ENCODE peak calls at places on chromosomes 5 and 9, in eight cellular contexts. One of them, this sample, is unnamed.

GRCh38 chr5:59317023-59317771 is 576.3 kb downstream of the PDE4D start:
- DNase-seq in fibroblast of mammary gland: peak
- DNase-seq in Panc1: no peak
- DNase-seq in nephron progenitor cell: no peak
- DNase-seq in body of pancreas: no peak
- DNase-seq in upper lobe of right lung: no peak
- DNase-seq in ovary: no peak
- DNase-seq in right atrium auricular region: no peak
- DNase-seq in this sample: peak

GRCh38 chr5:130066644-130067043 is 162.4 kb downstream of the CHSY3 start:
- DNase-seq in body of pancreas: peak
- DNase-seq in upper lobe of right lung: no peak
- DNase-seq in fibroblast of mammary gland: peak
- DNase-seq in ovary: no peak
- DNase-seq in right atrium auricular region: peak
- DNase-seq in Panc1: no peak
- DNase-seq in nephron progenitor cell: no peak
- DNase-seq in this sample: peak

GRCh38 chr9:70060883-70061507 is 17.3 kb downstream of the MAMDC2 start:
- DNase-seq in fibroblast of mammary gland: no peak
- DNase-seq in upper lobe of right lung: no peak
- DNase-seq in ovary: no peak
- DNase-seq in Panc1: no peak
- DNase-seq in body of pancreas: no peak
- DNase-seq in right atrium auricular region: no peak
- DNase-seq in nephron progenitor cell: no peak
- DNase-seq in this sample: no peak

GRCh38 chr9:105835721-105836120 is 141.4 kb downstream of the TMEM38B start:
- DNase-seq in fibroblast of mammary gland: no peak
- DNase-seq in upper lobe of right lung: no peak
- DNase-seq in nephron progenitor cell: no peak
- DNase-seq in body of pancreas: no peak
- DNase-seq in ovary: no peak
- DNase-seq in Panc1: no peak
- DNase-seq in right atrium auricular region: no peak
- DNase-seq in this sample: no peak

GRCh38 chr5:74432240-74432639 is 208.3 kb downstream of the ENC1 start:
- DNase-seq in body of pancreas: peak
- DNase-seq in nephron progenitor cell: no peak
- DNase-seq in right atrium auricular region: no peak
- DNase-seq in fibroblast of mammary gland: no peak
- DNase-seq in upper lobe of right lung: no peak
- DNase-seq in Panc1: no peak
- DNase-seq in ovary: no peak
- DNase-seq in this sample: no peak

GRCh38 chr9:121463026-121463827 is 36.4 kb downstream of the GGTA1 start:
- DNase-seq in Panc1: no peak
- DNase-seq in upper lobe of right lung: peak
- DNase-seq in ovary: peak
- DNase-seq in body of pancreas: peak
- DNase-seq in right atrium auricular region: peak
- DNase-seq in fibroblast of mammary gland: peak
- DNase-seq in nephron progenitor cell: peak
- DNase-seq in this sample: no peak

GRCh38 chr5:162496080-162496808 is 428.7 kb downstream of the GABRG2 start:
- DNase-seq in ovary: no peak
- DNase-seq in body of pancreas: no peak
- DNase-seq in nephron progenitor cell: no peak
- DNase-seq in right atrium auricular region: no peak
- DNase-seq in upper lobe of right lung: no peak
- DNase-seq in Panc1: no peak
- DNase-seq in fibroblast of mammary gland: peak
- DNase-seq in this sample: no peak

GRCh38 chr5:122007445-122008010 is 45.8 kb downstream of the SRFBP1 start:
- DNase-seq in right atrium auricular region: no peak
- DNase-seq in fibroblast of mammary gland: no peak
- DNase-seq in ovary: no peak
- DNase-seq in upper lobe of right lung: no peak
- DNase-seq in Panc1: no peak
- DNase-seq in nephron progenitor cell: no peak
- DNase-seq in body of pancreas: no peak
- DNase-seq in this sample: no peak

GRCh38 chr9:28951945-28952344 is 1378.7 kb upstream of the C9orf72 start:
- DNase-seq in Panc1: no peak
- DNase-seq in nephron progenitor cell: no peak
- DNase-seq in body of pancreas: no peak
- DNase-seq in ovary: no peak
- DNase-seq in right atrium auricular region: no peak
- DNase-seq in fibroblast of mammary gland: peak
- DNase-seq in upper lobe of right lung: no peak
- DNase-seq in this sample: peak

GRCh38 chr9:89177401-89178161 is 1.0 kb downstream of the SHC3 start:
- DNase-seq in upper lobe of right lung: peak
- DNase-seq in body of pancreas: peak
- DNase-seq in Panc1: no peak
- DNase-seq in nephron progenitor cell: peak
- DNase-seq in fibroblast of mammary gland: no peak
- DNase-seq in ovary: no peak
- DNase-seq in right atrium auricular region: no peak
- DNase-seq in this sample: peak

GRCh38 chr5:156396830-156397081 is 69.8 kb downstream of the SGCD start:
- DNase-seq in upper lobe of right lung: no peak
- DNase-seq in ovary: no peak
- DNase-seq in nephron progenitor cell: no peak
- DNase-seq in body of pancreas: no peak
- DNase-seq in fibroblast of mammary gland: no peak
- DNase-seq in right atrium auricular region: no peak
- DNase-seq in Panc1: no peak
- DNase-seq in this sample: no peak

GRCh38 chr5:32628049-32628803 is 42.9 kb downstream of the SUB1 start:
- DNase-seq in right atrium auricular region: peak
- DNase-seq in Panc1: no peak
- DNase-seq in nephron progenitor cell: no peak
- DNase-seq in ovary: no peak
- DNase-seq in upper lobe of right lung: no peak
- DNase-seq in body of pancreas: no peak
- DNase-seq in fibroblast of mammary gland: no peak
- DNase-seq in this sample: no peak

GRCh38 chr9:130241198-130241535 is 24.4 kb upstream of the HMCN2 start:
- DNase-seq in ovary: no peak
- DNase-seq in Panc1: no peak
- DNase-seq in body of pancreas: no peak
- DNase-seq in right atrium auricular region: no peak
- DNase-seq in fibroblast of mammary gland: no peak
- DNase-seq in upper lobe of right lung: no peak
- DNase-seq in nephron progenitor cell: no peak
- DNase-seq in this sample: no peak

GRCh38 chr5:148988328-148988727 is 74.5 kb downstream of the SH3TC2 start:
- DNase-seq in upper lobe of right lung: no peak
- DNase-seq in right atrium auricular region: no peak
- DNase-seq in ovary: no peak
- DNase-seq in fibroblast of mammary gland: no peak
- DNase-seq in nephron progenitor cell: no peak
- DNase-seq in Panc1: no peak
- DNase-seq in body of pancreas: no peak
- DNase-seq in this sample: no peak

DNA sequence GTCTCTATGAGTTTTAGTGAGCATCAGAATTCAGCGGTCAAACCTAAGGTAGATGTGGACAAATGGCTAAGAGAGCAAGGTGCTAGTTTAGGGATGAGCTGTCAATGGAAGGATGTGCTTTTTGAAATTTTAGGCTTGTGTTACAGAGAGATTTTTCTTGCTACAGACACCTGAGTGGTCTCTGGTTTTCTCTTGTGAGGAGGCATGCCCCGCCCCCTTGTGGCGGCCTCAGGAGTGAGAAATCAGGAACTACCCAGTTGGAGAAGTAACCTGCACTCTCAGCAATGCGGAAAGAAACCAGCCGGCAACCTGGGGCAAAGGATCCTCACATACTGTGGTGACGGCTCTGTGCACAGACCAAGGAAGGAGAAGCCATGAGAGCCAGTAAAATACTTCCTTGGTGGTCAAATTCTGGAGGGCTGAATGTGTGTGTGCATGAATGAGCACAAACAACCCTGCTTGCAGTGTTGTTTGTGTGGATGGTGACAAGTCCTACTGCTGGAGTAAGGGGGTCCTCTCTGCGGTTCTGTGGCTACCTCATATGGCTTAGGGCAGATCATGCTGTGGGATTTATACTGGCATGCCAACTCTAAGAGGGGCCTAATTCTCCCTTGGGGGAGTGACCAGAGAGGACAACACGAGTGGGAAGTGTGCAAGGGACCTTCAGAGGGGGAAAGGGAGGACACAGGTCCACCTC is 16.7 kb upstream of the HSD17B4 start:
- DNase-seq in upper lobe of right lung: peak
- DNase-seq in nephron progenitor cell: peak
- DNase-seq in right atrium auricular region: peak
- DNase-seq in fibroblast of mammary gland: peak
- DNase-seq in ovary: peak
- DNase-seq in Panc1: no peak
- DNase-seq in body of pancreas: peak
- DNase-seq in this sample: peak
- TF ChIP-seq CTCF in upper lobe of right lung: peak
- TF ChIP-seq CTCF in nephron progenitor cell: peak
- TF ChIP-seq CTCF in right atrium auricular region: no peak
- TF ChIP-seq CTCF in fibroblast of mammary gland: peak
- TF ChIP-seq CTCF in ovary: no peak
- TF ChIP-seq CTCF in Panc1: peak
- TF ChIP-seq CTCF in body of pancreas: peak
- TF ChIP-seq CTCF in this sample: peak

GRCh38 chr5:175381116-175381515 is 62.9 kb downstream of the DRD1 start:
- DNase-seq in body of pancreas: no peak
- DNase-seq in upper lobe of right lung: no peak
- DNase-seq in nephron progenitor cell: no peak
- DNase-seq in Panc1: no peak
- DNase-seq in ovary: no peak
- DNase-seq in fibroblast of mammary gland: no peak
- DNase-seq in right atrium auricular region: no peak
- DNase-seq in this sample: no peak

GRCh38 chr5:175382171-175382570 is 61.8 kb downstream of the DRD1 start:
- DNase-seq in Panc1: no peak
- DNase-seq in ovary: no peak
- DNase-seq in nephron progenitor cell: no peak
- DNase-seq in fibroblast of mammary gland: no peak
- DNase-seq in right atrium auricular region: no peak
- DNase-seq in upper lobe of right lung: no peak
- DNase-seq in body of pancreas: no peak
- DNase-seq in this sample: no peak

GRCh38 chr5:175384724-175385552 is 59.0 kb downstream of the DRD1 start:
- DNase-seq in body of pancreas: no peak
- DNase-seq in nephron progenitor cell: no peak
- DNase-seq in ovary: no peak
- DNase-seq in fibroblast of mammary gland: no peak
- DNase-seq in upper lobe of right lung: no peak
- DNase-seq in right atrium auricular region: no peak
- DNase-seq in Panc1: no peak
- DNase-seq in this sample: peak

GRCh38 chr5:175385691-175386360 is 58.2 kb downstream of the DRD1 start:
- DNase-seq in Panc1: no peak
- DNase-seq in upper lobe of right lung: no peak
- DNase-seq in body of pancreas: no peak
- DNase-seq in fibroblast of mammary gland: no peak
- DNase-seq in nephron progenitor cell: no peak
- DNase-seq in ovary: no peak
- DNase-seq in right atrium auricular region: no peak
- DNase-seq in this sample: peak

DNA sequence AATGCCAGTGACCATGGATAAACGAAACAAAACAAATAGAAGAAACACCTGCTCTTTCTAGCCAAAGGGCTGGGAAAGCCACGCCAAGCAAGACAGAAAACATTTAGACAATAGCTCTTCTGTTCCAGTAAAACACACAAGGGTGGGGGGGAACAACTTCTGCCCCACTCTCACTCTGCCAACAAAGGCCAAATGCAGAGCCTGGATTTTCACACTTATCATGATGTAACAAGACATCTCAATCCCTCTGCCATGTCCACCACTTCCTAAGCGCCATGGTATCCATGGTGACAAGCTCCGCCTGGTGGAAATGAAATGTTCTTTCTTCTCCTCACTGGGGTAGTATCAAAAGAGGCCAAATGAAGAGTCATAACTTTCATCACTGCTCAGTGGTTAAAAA is 60.6 kb downstream of the DRD1 start:
- DNase-seq in fibroblast of mammary gland: peak
- DNase-seq in ovary: no peak
- DNase-seq in upper lobe of right lung: no peak
- DNase-seq in Panc1: no peak
- DNase-seq in nephron progenitor cell: no peak
- DNase-seq in body of pancreas: no peak
- DNase-seq in right atrium auricular region: no peak
- DNase-seq in this sample: peak
- TF ChIP-seq CTCF in fibroblast of mammary gland: peak
- TF ChIP-seq CTCF in ovary: no peak
- TF ChIP-seq CTCF in upper lobe of right lung: no peak
- TF ChIP-seq CTCF in Panc1: no peak
- TF ChIP-seq CTCF in nephron progenitor cell: no peak
- TF ChIP-seq CTCF in body of pancreas: no peak
- TF ChIP-seq CTCF in right atrium auricular region: no peak
- TF ChIP-seq CTCF in this sample: peak

DNA sequence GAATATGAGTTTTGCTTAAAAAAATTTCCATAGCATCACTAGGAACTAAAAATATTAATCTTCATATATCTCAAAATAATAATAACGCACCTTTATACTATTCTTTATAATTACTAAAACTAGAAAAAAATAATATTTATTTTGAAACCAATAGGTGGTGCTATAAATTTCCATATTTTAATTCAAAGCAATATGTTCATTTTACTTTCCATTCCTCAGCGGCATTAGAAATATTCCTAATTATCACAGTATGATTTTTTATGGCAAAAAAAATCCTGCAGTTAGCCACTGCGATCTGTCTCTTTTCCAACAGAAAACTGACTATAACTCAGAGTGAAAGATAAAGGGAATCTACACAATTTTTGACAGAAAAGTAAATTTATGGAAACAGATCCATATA is 167.4 kb upstream of the MPDZ start:
- DNase-seq in right atrium auricular region: no peak
- DNase-seq in body of pancreas: no peak
- DNase-seq in ovary: no peak
- DNase-seq in upper lobe of right lung: no peak
- DNase-seq in Panc1: no peak
- DNase-seq in nephron progenitor cell: no peak
- DNase-seq in fibroblast of mammary gland: no peak
- DNase-seq in this sample: no peak
- TF ChIP-seq CTCF in right atrium auricular region: no peak
- TF ChIP-seq CTCF in body of pancreas: no peak
- TF ChIP-seq CTCF in ovary: peak
- TF ChIP-seq CTCF in upper lobe of right lung: peak
- TF ChIP-seq CTCF in Panc1: no peak
- TF ChIP-seq CTCF in nephron progenitor cell: no peak
- TF ChIP-seq CTCF in fibroblast of mammary gland: no peak
- TF ChIP-seq CTCF in this sample: peak

DNA sequence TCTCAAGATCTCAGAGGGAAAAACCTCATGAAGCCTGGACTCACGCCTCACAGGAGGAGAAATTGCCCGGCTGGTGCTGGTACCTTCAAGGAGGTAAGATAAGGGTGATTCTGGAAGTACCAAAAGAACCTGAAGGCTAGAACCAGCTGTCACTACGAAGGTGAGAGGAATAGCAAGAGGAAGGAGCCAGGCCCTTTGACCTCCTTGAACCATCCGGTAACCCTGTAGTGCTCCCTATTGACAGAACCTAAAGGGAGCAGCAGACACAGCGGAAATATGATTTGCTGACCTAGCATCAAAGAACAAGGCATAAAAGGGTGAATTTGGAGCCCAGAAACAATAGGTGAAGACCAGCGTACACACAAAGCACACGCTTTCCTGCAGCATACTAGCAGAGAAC is 92.2 kb downstream of the DOCK8 start:
- DNase-seq in right atrium auricular region: no peak
- DNase-seq in Panc1: no peak
- DNase-seq in body of pancreas: peak
- DNase-seq in ovary: no peak
- DNase-seq in upper lobe of right lung: no peak
- DNase-seq in fibroblast of mammary gland: no peak
- DNase-seq in nephron progenitor cell: no peak
- DNase-seq in this sample: no peak
- TF ChIP-seq CTCF in right atrium auricular region: no peak
- TF ChIP-seq CTCF in Panc1: no peak
- TF ChIP-seq CTCF in body of pancreas: peak
- TF ChIP-seq CTCF in ovary: no peak
- TF ChIP-seq CTCF in upper lobe of right lung: peak
- TF ChIP-seq CTCF in fibroblast of mammary gland: no peak
- TF ChIP-seq CTCF in nephron progenitor cell: no peak
- TF ChIP-seq CTCF in this sample: no peak